ENCODE peak calls at places on chromosomes 5 and 9, in eight cellular contexts. N, D, B, U, X, Y, T and E are unnamed samples.

GRCh38 chr9:96249746-96250145 is 52.2 kb downstream of the HSD17B3 start:
- DNase-seq in T (no peak), Y (no peak), N (no peak), U (no peak), D (no peak), X (no peak), B (no peak), E (no peak)

GRCh38 chr5:6115866-6116265 is 262.5 kb downstream of the MED10 start:
- DNase-seq in B (no peak), U (no peak), D (no peak), Y (no peak), T (no peak), N (no peak), X (no peak), E (no peak)

GRCh38 chr9:34653610-34654072 is 1.7 kb downstream of the IL11RA start:
- DNase-seq in N (no peak), B (no peak), X (peak), D (no peak), T (no peak), U (no peak), Y (no peak), E (no peak)

GRCh38 chr9:87708989-87709706 is 16.8 kb upstream of the CTSL start:
- DNase-seq in U (no peak), B (no peak), Y (no peak), T (no peak), X (no peak), N (no peak), D (no peak), E (no peak)

GRCh38 chr9:130029223-130029583 is 13.8 kb downstream of the FNBP1 start:
- DNase-seq in D (no peak), U (no peak), B (no peak), T (no peak), X (no peak), N (no peak), Y (no peak), E (no peak)

GRCh38 chr5:7321724-7322123 is 74.2 kb upstream of the ADCY2 start:
- DNase-seq in X (no peak), Y (no peak), B (no peak), U (no peak), T (no peak), N (no peak), D (no peak), E (no peak)

GRCh38 chr5:67648201-67648671 is 451.6 kb upstream of the CD180 start:
- DNase-seq in X (peak), T (no peak), U (peak), Y (no peak), N (peak), D (peak), B (peak), E (no peak)

GRCh38 chr9:16572005-16572727 is 298.3 kb downstream of the BNC2 start:
- DNase-seq in N (no peak), U (no peak), X (no peak), B (no peak), D (no peak), T (no peak), Y (no peak), E (no peak)

GRCh38 chr5:170169996-170170395 is 62.8 kb upstream of the C5orf58 start:
- DNase-seq in X (no peak), U (no peak), N (no peak), B (no peak), Y (no peak), D (no peak), T (no peak), E (no peak)

GRCh38 chr5:56490971-56491468 is 257.9 kb upstream of the ANKRD55 start:
- DNase-seq in Y (peak), U (no peak), N (no peak), X (no peak), B (peak), D (no peak), T (no peak), E (no peak)

GRCh38 chr9:113376634-113377531 is at the start of gene HDHD3:
- DNase-seq in Y (no peak), T (peak), X (peak), B (peak), D (peak), N (peak), U (peak), E (peak)

GRCh38 chr5:150485770-150486401 is 22.0 kb upstream of the NDST1 start:
- DNase-seq in D (no peak), B (peak), U (peak), X (peak), T (peak), Y (no peak), N (peak), E (peak)

GRCh38 chr9:116030532-116030931 is 123.1 kb upstream of the PAPPA start:
- DNase-seq in U (no peak), X (no peak), T (no peak), Y (no peak), N (no peak), B (no peak), D (no peak), E (no peak)

GRCh38 chr9:84761137-84761808 is 91.7 kb downstream of the NTRK2 start:
- DNase-seq in N (no peak), T (no peak), B (no peak), U (no peak), D (no peak), X (no peak), Y (no peak), E (no peak)

GRCh38 chr5:168269950-168270349 is 21.5 kb upstream of the WWC1 start:
- DNase-seq in X (no peak), N (no peak), U (no peak), T (no peak), B (no peak), Y (no peak), D (no peak), E (no peak)

GRCh38 chr9:137666950-137667670 is 48.3 kb downstream of the EHMT1 start:
- DNase-seq in U (peak), D (no peak), X (no peak), B (no peak), N (no peak), Y (no peak), T (peak), E (no peak)

GRCh38 chr9:99294850-99295461 is 72.9 kb downstream of the SEC61B start:
- DNase-seq in Y (no peak), X (no peak), B (no peak), N (no peak), U (no peak), D (no peak), T (no peak), E (no peak)

GRCh38 chr9:21465859-21466518 is 16.1 kb downstream of the IFNE start:
- DNase-seq in X (no peak), T (peak), B (no peak), Y (no peak), N (no peak), U (no peak), D (no peak), E (no peak)

GRCh38 chr5:54007822-54008777 is 302.3 kb downstream of the ARL15 start:
- DNase-seq in N (no peak), D (no peak), X (no peak), T (no peak), Y (no peak), B (no peak), U (no peak), E (no peak)

GRCh38 chr9:93037476-93037971 is 21.0 kb upstream of the SUSD3 start:
- DNase-seq in D (no peak), N (no peak), U (no peak), B (no peak), Y (no peak), X (no peak), T (no peak), E (no peak)

GRCh38 chr5:112372543-112372942 is 46.5 kb downstream of the EPB41L4A start:
- DNase-seq in Y (no peak), N (no peak), X (no peak), T (no peak), U (no peak), D (no peak), B (no peak), E (no peak)

GRCh38 chr5:127802477-127802865 is 99.3 kb downstream of the CCDC192 start:
- DNase-seq in X (no peak), T (no peak), Y (no peak), U (no peak), B (no peak), D (no peak), N (no peak), E (no peak)

GRCh38 chr5:20286512-20286911 is 298.5 kb upstream of the CDH18 start:
- DNase-seq in N (no peak), T (no peak), D (no peak), Y (no peak), B (no peak), U (no peak), X (no peak), E (no peak)

GRCh38 chr5:136026636-136027035 is 2.2 kb upstream of the TGFBI start:
- DNase-seq in Y (no peak), U (no peak), T (no peak), B (no peak), D (no peak), N (no peak), X (no peak), E (no peak)

GRCh38 chr5:97839338-97840081 is 656.5 kb upstream of the RIOK2 start:
- DNase-seq in Y (no peak), B (no peak), D (no peak), U (no peak), T (no peak), X (no peak), N (no peak), E (no peak)

GRCh38 chr5:76542887-76543690 is 80.1 kb downstream of the F2RL2 start:
- DNase-seq in Y (no peak), X (no peak), U (peak), T (no peak), N (no peak), D (no peak), B (peak), E (no peak)

GRCh38 chr5:142981886-142982820 is 212.0 kb downstream of the ARHGAP26 start:
- DNase-seq in N (peak), T (no peak), Y (peak), B (peak), D (no peak), X (peak), U (peak), E (peak)

GRCh38 chr5:39555788-39556187 is 131.0 kb upstream of the DAB2 start:
- DNase-seq in D (no peak), N (no peak), T (no peak), B (no peak), Y (no peak), X (no peak), U (no peak), E (no peak)

GRCh38 chr5:123181394-123181801 is 92.4 kb downstream of the PRDM6 start:
- DNase-seq in N (no peak), U (no peak), D (no peak), Y (no peak), X (no peak), T (no peak), B (no peak), E (no peak)

GRCh38 chr5:66324357-66324756 is 180.3 kb downstream of the SREK1 start:
- DNase-seq in N (peak), Y (no peak), D (peak), B (no peak), X (no peak), T (no peak), U (peak), E (no peak)

GRCh38 chr5:63553069-63553468 is 409.2 kb downstream of the HTR1A start:
- DNase-seq in T (no peak), X (no peak), Y (no peak), U (no peak), B (no peak), N (no peak), D (no peak), E (no peak)

GRCh38 chr5:126339215-126339805 is 83.9 kb upstream of the GRAMD2B start:
- DNase-seq in B (no peak), X (peak), D (no peak), U (no peak), Y (no peak), N (peak), T (peak), E (peak)

DNA sequence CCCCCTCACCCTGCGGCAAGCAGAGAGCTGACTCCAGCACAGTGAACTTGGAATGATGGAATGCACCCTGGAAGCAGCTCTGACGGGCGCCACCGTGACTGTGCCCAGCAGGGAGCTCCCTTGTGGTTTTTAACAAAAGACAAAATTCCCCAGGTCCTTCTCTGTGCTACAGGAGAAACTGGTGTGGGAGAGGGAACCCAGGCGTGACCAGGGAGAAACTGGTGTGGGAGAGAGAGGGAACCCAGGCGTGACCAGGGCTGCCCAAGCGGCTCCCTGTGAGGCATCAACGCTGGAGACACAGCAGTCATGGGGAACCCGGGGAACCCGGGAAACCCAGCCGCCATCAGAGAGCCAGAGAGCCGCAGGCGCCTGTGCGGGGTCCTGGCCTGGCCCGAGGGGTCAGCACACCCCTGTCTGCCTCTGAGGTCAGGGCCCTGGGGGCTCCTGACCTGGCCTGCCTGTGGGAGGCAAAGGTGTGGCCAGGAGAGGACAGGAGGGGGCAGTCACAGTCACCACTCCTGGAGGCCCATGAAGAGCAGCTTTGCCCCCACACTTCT is 3.1 kb upstream of the AHRR start:
- DNase-seq in Y (peak), D (no peak), B (no peak), U (no peak), X (no peak), T (no peak), N (no peak), E (no peak)
- H3K4me3 ChIP-seq in Y (no peak), D (no peak), B (no peak), U (no peak), X (no peak), T (no peak), N (no peak), E (no peak)

GRCh38 chr5:17331649-17332048 is 114.2 kb downstream of the BASP1 start:
- DNase-seq in N (no peak), X (no peak), Y (no peak), T (no peak), U (no peak), D (no peak), B (no peak), E (no peak)
- H3K27ac ChIP-seq in N (no peak), X (no peak), Y (no peak), T (no peak), U (no peak), D (no peak), B (no peak), E (no peak)

DNA sequence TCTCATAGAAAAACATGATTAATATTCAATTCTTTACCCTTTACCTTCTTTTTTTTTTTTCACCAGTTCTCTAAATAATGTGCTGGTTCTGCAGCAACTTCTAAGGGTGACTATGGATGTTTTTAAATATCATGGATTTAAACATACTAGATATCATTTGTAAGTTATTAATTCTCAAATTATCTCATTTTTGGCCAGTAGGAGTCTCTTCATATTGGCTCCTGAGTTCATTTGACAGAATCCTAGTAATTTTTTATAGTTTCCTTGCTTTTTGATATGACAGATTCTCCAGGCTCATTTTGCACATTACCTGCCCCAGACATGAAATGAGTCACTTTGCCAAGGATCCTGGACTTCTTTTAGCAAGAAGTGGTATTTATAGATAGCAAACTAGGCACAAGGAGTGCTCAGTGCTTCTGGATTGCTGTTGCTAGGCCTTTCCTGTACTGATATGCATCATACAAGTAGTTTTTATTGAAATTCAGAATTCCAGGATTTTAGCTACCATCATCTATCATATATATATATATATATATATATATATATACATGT is 201.3 kb upstream of the IL12B start:
- DNase-seq in B (no peak), D (no peak), Y (no peak), N (no peak), T (no peak), X (no peak), U (no peak), E (no peak)
- TF ChIP-seq CTCF in B (no peak), D (peak), Y (peak), N (peak), T (peak), X (no peak), U (no peak), E (no peak)

GRCh38 chr9:101737705-101738565 is 512 bp downstream of the GRIN3A start:
- DNase-seq in D (no peak), X (peak), T (no peak), Y (peak), U (no peak), N (no peak), B (peak), E (peak)
- H3K4me3 ChIP-seq in D (peak), X (peak), T (no peak), Y (no peak), U (peak), N (peak), B (peak), E (peak)

GRCh38 chr9:120445974-120446373 is 134.0 kb downstream of the CDK5RAP2 start:
- DNase-seq in T (peak), U (no peak), B (no peak), D (no peak), X (no peak), Y (no peak), N (no peak), E (no peak)

GRCh38 chr9:120443976-120444375 is 136.0 kb downstream of the CDK5RAP2 start:
- DNase-seq in N (no peak), Y (no peak), T (no peak), B (no peak), U (no peak), X (no peak), D (no peak), E (no peak)

GRCh38 chr9:120446681-120447080 is 133.3 kb downstream of the CDK5RAP2 start:
- DNase-seq in T (no peak), D (no peak), U (no peak), Y (no peak), N (no peak), X (no peak), B (no peak), E (no peak)

GRCh38 chr9:120443489-120443888 is 136.5 kb downstream of the CDK5RAP2 start:
- DNase-seq in U (no peak), Y (no peak), T (no peak), X (no peak), N (no peak), D (no peak), B (no peak), E (no peak)

DNA sequence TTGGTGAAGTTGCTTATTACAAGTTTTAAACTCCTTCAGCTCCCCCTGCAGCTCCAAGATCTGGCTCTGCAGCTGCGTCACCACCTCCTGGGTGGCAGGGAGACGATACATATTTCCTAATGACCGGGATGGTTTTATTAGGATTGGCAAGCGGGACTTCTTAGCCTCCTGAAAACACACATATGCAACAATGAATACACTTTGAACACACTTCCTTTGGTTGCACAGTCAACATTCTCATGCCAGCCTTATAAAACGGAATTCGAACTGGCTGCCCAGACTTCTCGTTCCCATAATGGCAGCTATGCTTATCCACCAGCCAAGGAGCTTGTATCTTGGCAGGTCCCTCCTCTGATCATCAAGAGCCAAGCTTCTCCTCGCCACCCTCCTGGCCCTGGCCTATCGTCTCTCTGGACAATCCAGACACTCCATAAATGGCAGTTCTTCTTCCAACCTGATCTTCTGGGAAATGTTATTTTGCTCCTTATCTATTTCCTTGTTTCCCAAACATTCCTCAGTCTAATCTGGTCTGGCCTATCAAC is 131.9 kb downstream of the CDK5RAP2 start:
- DNase-seq in B (no peak), U (no peak), Y (no peak), N (no peak), D (peak), T (no peak), X (no peak), E (no peak)
- H3K27ac ChIP-seq in B (no peak), U (no peak), Y (no peak), N (no peak), D (no peak), T (no peak), X (no peak), E (no peak)

GRCh38 chr5:8864053-8864452 is 681.8 kb downstream of the SEMA5A start:
- DNase-seq in X (no peak), B (no peak), T (peak), U (no peak), Y (no peak), N (no peak), D (no peak), E (no peak)
- TF ChIP-seq CTCF in X (no peak), B (peak), T (peak), U (no peak), Y (peak), N (no peak), D (no peak), E (no peak)